ENCODE peak calls at places on chromosomes 16 and 17, in seven cellular contexts. W is heart right ventricle, X is heart left ventricle, V is body of pancreas, H is upper lobe of right lung, K is uterus, D is cardiac fibroblast. F is an unnamed sample.

GRCh38 chr17:48816774-48817590 is at the start of gene TTLL6:
- DNase-seq in W (peak; percentile 84), X (peak; percentile 93), V (peak; percentile 73), H (peak; percentile 93), K (peak; percentile 80), D (peak; percentile 64), F (no peak)

GRCh38 chr16:15049581-15050180 is 6.2 kb downstream of the NTAN1 start:
- DNase-seq in W (no peak), X (no peak), V (no peak), H (no peak), K (no peak), D (no peak), F (no peak)

GRCh38 chr17:64269687-64270649 is 6.9 kb upstream of the TEX2 start:
- DNase-seq in W (no peak), X (no peak), V (no peak), H (no peak), K (no peak), D (no peak), F (no peak)

GRCh38 chr17:78981010-78981888 is 1.5 kb upstream of the LGALS3BP start:
- DNase-seq in W (no peak), X (no peak), V (no peak), H (no peak), K (no peak), D (no peak), F (no peak)

GRCh38 chr17:70132505-70132904 is 36.8 kb upstream of the KCNJ2 start:
- DNase-seq in W (no peak), X (no peak), V (no peak), H (no peak), K (no peak), D (no peak), F (no peak)

GRCh38 chr17:76998839-76999238 is 130.6 kb downstream of the MGAT5B start:
- DNase-seq in W (no peak), X (no peak), V (no peak), H (no peak), K (no peak), D (no peak), F (no peak)

GRCh38 chr16:65773319-65773874 is 593.1 kb upstream of the CDH5 start:
- DNase-seq in W (no peak), X (no peak), V (no peak), H (no peak), K (no peak), D (no peak), F (no peak)

GRCh38 chr16:57698812-57699405 is 4.3 kb downstream of the DRC7 start:
- DNase-seq in W (no peak), X (no peak), V (no peak), H (no peak), K (no peak), D (no peak), F (no peak)

GRCh38 chr16:66842765-66843164 is 1.4 kb upstream of the CA7 start:
- DNase-seq in W (no peak), X (no peak), V (no peak), H (no peak), K (no peak), D (no peak), F (no peak)

GRCh38 chr16:46836521-46837292 is 5.7 kb upstream of the C16orf87 start:
- DNase-seq in W (no peak), X (no peak), V (no peak), H (no peak), K (no peak), D (no peak), F (no peak)

GRCh38 chr16:1929105-1929504 is 10.9 kb upstream of the HS3ST6 start:
- DNase-seq in W (peak; percentile 51), X (no peak), V (no peak), H (no peak), K (no peak), D (no peak), F (no peak)

GRCh38 chr16:89453662-89454321 is 36.6 kb downstream of the ANKRD11 start:
- DNase-seq in W (no peak), X (peak; percentile 60), V (peak; percentile 41), H (no peak), K (no peak), D (peak; percentile 59), F (no peak)

GRCh38 chr16:89502319-89502843 is 5.8 kb upstream of the SPG7 start:
- DNase-seq in W (no peak), X (no peak), V (peak; percentile 84), H (peak; percentile 79), K (no peak), D (peak; percentile 53), F (peak; percentile 55)

GRCh38 chr17:20273741-20274500 is 193.4 kb downstream of the LGALS9B start:
- DNase-seq in W (no peak), X (no peak), V (no peak), H (no peak), K (no peak), D (no peak), F (no peak)

GRCh38 chr16:22063888-22064467 is 28.4 kb upstream of the VWA3A start:
- DNase-seq in W (no peak), X (no peak), V (no peak), H (no peak), K (no peak), D (no peak), F (no peak)

DNA sequence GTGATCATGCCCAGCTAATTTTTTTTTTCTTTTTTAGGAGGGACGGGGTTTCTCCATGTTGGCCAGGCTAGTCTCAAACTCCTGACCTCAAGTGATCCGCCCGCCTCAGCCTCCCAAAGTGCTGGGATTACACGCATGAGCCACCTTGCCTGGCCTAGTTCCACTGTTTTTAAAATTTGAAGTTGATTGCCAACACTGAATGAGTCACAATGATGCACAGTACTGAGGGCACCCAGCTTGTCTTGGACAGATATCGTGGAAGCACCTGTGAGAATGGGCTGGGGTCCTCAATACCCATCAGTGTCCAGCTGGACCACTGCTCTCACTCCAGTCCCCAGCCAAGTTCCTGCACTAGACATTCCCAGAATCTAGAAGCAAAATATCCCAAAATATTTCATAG is 2.5 kb downstream of the KNOP1 start:
- DNase-seq in W (no peak), X (no peak), V (no peak), H (no peak), K (no peak), D (no peak), F (no peak)
- H3K4me3 ChIP-seq in W (no peak overlapping the region), X (no peak overlapping the region), V (no peak overlapping the region), H (no peak overlapping the region), K (no peak overlapping the region), D (no peak overlapping the region), F (no peak overlapping the region)

GRCh38 chr17:75518983-75519540 is 2.7 kb downstream of the TSEN54 start:
- DNase-seq in W (no peak), X (no peak), V (no peak), H (no peak), K (no peak), D (no peak), F (no peak)
- TF ChIP-seq CTCF in W (no peak), X (no peak), V (no peak), H (no peak), K (no peak), D (no peak), F (no peak)

DNA sequence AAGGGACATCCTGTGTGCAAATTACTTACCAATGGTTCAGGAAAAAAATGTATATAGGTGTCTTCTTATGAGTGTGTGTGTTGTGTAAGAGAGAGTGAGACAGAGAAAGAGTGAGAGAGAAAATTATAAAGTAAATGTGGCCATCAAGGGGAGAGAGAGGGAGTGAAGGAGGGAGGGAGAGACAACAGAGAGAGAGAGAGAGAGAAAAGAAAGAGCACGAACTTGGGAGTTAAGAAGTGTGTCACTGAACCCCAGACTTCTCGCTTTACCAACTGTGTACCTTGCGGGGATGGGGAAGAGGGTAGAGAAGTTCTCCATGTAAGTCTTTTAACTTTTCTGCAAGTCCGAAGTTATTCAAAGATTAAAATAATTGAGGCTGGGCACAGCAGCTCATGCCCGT is 28.8 kb upstream of the ARL4D start:
- DNase-seq in W (no peak), X (no peak), V (no peak), H (no peak), K (peak; percentile 10), D (no peak), F (no peak)
- H3K4me3 ChIP-seq in W (peak overlapping the region; percentile 64), X (peak overlapping the region; percentile 61), V (no peak overlapping the region), H (peak overlapping the region; percentile 59), K (peak overlapping the region; percentile 49), D (no peak overlapping the region), F (no peak overlapping the region)

GRCh38 chr17:2090804-2091534 is 36.1 kb downstream of the HIC1 start:
- DNase-seq in W (peak; percentile 77), X (peak; percentile 86), V (no peak), H (no peak), K (peak; percentile 89), D (peak; percentile 94), F (no peak)
- TF ChIP-seq CTCF in W (peak; percentile 21), X (no peak), V (no peak), H (peak; percentile 37), K (peak; percentile 46), D (peak; percentile 61), F (peak; percentile 40)

GRCh38 chr17:50058296-50058945 is 2.5 kb downstream of the ITGA3 start:
- DNase-seq in W (no peak), X (no peak), V (no peak), H (no peak), K (no peak), D (no peak), F (no peak)
- H3K4me3 ChIP-seq in W (no peak overlapping the region), X (no peak overlapping the region), V (no peak overlapping the region), H (peak overlapping the region; percentile 90), K (no peak overlapping the region), D (peak overlapping the region; percentile 77), F (peak overlapping the region; percentile 89)

F was measured in epithelial cell of proximal tubule.